ENCODE peak calls at places on chromosomes 6 and 20, in four cellular contexts. T, F, J and U are unnamed samples.

GRCh38 chr20:2748551-2749342 is 51.7 kb downstream of the CPXM1 start:
- DNase-seq in F (no peak), T (no peak), J (no peak), U (no peak)

GRCh38 chr6:19569563-19569962 is 267.6 kb upstream of the ID4 start:
- DNase-seq in F (no peak), J (no peak), T (no peak), U (no peak)

GRCh38 chr20:58349586-58349985 is 39.4 kb upstream of the VAPB start:
- DNase-seq in T (no peak), J (no peak), F (no peak), U (peak; percentile 83)

GRCh38 chr20:63087236-63087871 is 80.6 kb upstream of the BHLHE23 start:
- DNase-seq in J (peak; percentile 22), T (no peak), F (no peak), U (no peak)

GRCh38 chr6:170097505-170098427 is 193.1 kb downstream of the DLL1 start:
- DNase-seq in J (peak; percentile 41), T (peak; percentile 16), F (no peak), U (no peak)

GRCh38 chr20:5400164-5400762 is 83.5 kb upstream of the PROKR2 start:
- DNase-seq in F (no peak), T (no peak), J (no peak), U (peak; percentile 9)

GRCh38 chr6:130357436-130357835 is 8.4 kb upstream of the TMEM200A start:
- DNase-seq in J (no peak), F (no peak), T (no peak), U (no peak)

GRCh38 chr6:558959-559358 is 97.9 kb downstream of the HUS1B start:
- DNase-seq in F (no peak), T (no peak), J (no peak), U (no peak)

GRCh38 chr20:5621305-5621704 is 128.9 kb upstream of the SHLD1 start:
- DNase-seq in F (no peak), J (no peak), T (no peak), U (no peak)

GRCh38 chr20:10200329-10200728 is 18.3 kb upstream of the SNAP25 start:
- DNase-seq in T (no peak), F (no peak), J (no peak), U (peak; percentile 45)

GRCh38 chr6:3329491-3330051 is 70.8 kb downstream of the PSMG4 start:
- DNase-seq in F (no peak), T (no peak), J (no peak), U (no peak)

GRCh38 chr6:2186516-2186915 is 58.9 kb downstream of the GMDS start:
- DNase-seq in J (no peak), F (no peak), T (no peak), U (no peak)

GRCh38 chr20:61980647-61981583 is 84.8 kb downstream of the TAF4 start:
- DNase-seq in J (peak; percentile 83), F (no peak), T (peak; percentile 37), U (peak; percentile 55)

GRCh38 chr6:115706324-115706723 is 354.4 kb downstream of the FRK start:
- DNase-seq in J (no peak), T (no peak), F (no peak), U (no peak)

GRCh38 chr6:112332274-112332673 is 14.9 kb upstream of the RFPL4B start:
- DNase-seq in T (no peak), J (no peak), F (no peak), U (peak; percentile 88)

GRCh38 chr20:47265984-47266383 is 90.5 kb downstream of the ZMYND8 start:
- DNase-seq in F (no peak), T (no peak), J (no peak), U (no peak)

GRCh38 chr6:151716446-151717047 is 90.9 kb upstream of the ESR1 start:
- DNase-seq in T (peak; percentile 19), F (no peak), J (no peak), U (peak; percentile 22)